ENCODE peak calls at places on chromosomes 5 and 9, in nine cellular contexts. O is Karpas-422; C is fibroblast of lung; Y is CD8-positive, alpha-beta T cell; W is aorta; K is effector memory CD4-positive, alpha-beta T cell; N is cardiac muscle cell; E is psoas muscle; V is lung. Q is an unnamed sample. For H3K27me3 and H3K4me1, the result is how much of the 10 kb centered on the place peaks cover.

GRCh38 chr9:85647571-85647970 is 94.2 kb downstream of the AGTPBP1 start:
- DNase-seq in W (no peak), O (peak), C (no peak), K (no peak), Y (no peak), V (no peak), N (no peak), E (no peak), Q (no peak)

GRCh38 chr9:126703330-126704156 is 89.8 kb downstream of the LMX1B start:
- DNase-seq in N (no peak), C (no peak), K (no peak), Y (no peak), W (peak), O (no peak), V (no peak), E (no peak), Q (no peak)

GRCh38 chr5:54821445-54822330 is 163.7 kb downstream of the ESM1 start:
- DNase-seq in O (no peak), V (no peak), Y (no peak), K (no peak), C (no peak), N (no peak), E (no peak), W (no peak), Q (no peak)

GRCh38 chr9:110714314-110714713 is 45.7 kb downstream of the MUSK start:
- DNase-seq in C (peak), W (no peak), V (no peak), K (no peak), O (no peak), Y (no peak), E (no peak), N (no peak), Q (no peak)

GRCh38 chr9:7177383-7177782 is 419.6 kb downstream of the KDM4C start:
- DNase-seq in Y (no peak), N (no peak), W (no peak), E (no peak), C (no peak), V (no peak), O (no peak), K (no peak), Q (no peak)

GRCh38 chr9:72635197-72635596 is 113.8 kb downstream of the TMC1 start:
- DNase-seq in V (no peak), K (no peak), E (no peak), W (no peak), C (no peak), N (peak), O (no peak), Y (no peak), Q (no peak)

GRCh38 chr9:124291801-124292396 is 34.1 kb downstream of the NEK6 start:
- DNase-seq in W (no peak), C (no peak), O (no peak), K (no peak), Y (no peak), V (no peak), N (no peak), E (no peak), Q (no peak)

GRCh38 chr5:115895821-115896220 is 54.1 kb downstream of the AP3S1 start:
- DNase-seq in E (no peak), O (no peak), C (peak), N (no peak), K (no peak), W (no peak), V (no peak), Y (no peak), Q (no peak)

GRCh38 chr5:51380603-51381207 is 2.5 kb upstream of the ISL1 start:
- DNase-seq in W (no peak), E (no peak), K (no peak), Y (no peak), N (peak), C (peak), V (no peak), O (peak), Q (no peak)

GRCh38 chr5:3311443-3311842 is 284.2 kb upstream of the IRX1 start:
- DNase-seq in Y (no peak), C (no peak), O (no peak), K (no peak), N (no peak), E (no peak), W (no peak), V (no peak), Q (no peak)

GRCh38 chr9:117868594-117868993 is 164.4 kb downstream of the TLR4 start:
- DNase-seq in E (no peak), O (no peak), C (no peak), V (no peak), W (no peak), K (no peak), N (no peak), Y (no peak), Q (no peak)

GRCh38 chr9:125758986-125759811 is 12.0 kb downstream of the PBX3 start:
- DNase-seq in Y (no peak), N (peak), O (peak), V (no peak), K (no peak), W (no peak), C (no peak), E (no peak), Q (no peak)

GRCh38 chr9:68703672-68704071 is 1.4 kb upstream of the PIP5K1B start:
- DNase-seq in W (no peak), Y (no peak), V (no peak), N (no peak), E (no peak), K (no peak), O (no peak), C (no peak), Q (no peak)
- H3K27me3 ChIP-seq in W (under half), Y (under half), V (under half), N (half or more), E (under half), K (under half), O (under half), C (under half), Q (under half)

GRCh38 chr5:111386832-111387162 is 125.5 kb downstream of the STARD4 start:
- DNase-seq in E (no peak), K (no peak), Y (no peak), V (no peak), N (no peak), O (no peak), C (no peak), W (no peak), Q (no peak)
- H3K4me1 ChIP-seq in E (under half), K (under half), Y (under half), V (under half), N (under half), O (under half), C (under half), W (under half), Q (under half)

DNA sequence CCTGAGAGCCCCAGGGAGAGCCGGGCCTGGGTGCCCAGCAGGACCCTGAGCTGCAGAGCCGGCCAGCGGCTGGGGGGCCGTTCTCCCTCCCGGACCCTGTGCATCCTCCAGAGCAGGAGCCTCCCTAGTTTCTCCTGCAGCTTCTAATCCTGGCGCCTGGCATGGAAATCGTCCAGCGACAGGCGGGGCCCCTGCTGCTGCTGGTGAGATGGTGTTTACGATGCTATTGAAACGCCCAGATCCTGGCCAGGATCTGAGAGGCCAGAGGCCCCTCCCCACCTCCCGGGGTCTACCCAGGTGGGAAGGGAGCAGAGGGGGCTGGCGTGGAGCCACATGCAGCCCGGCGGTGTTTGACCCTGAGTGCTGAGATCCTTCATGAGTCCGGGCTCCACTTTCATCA is 38.2 kb upstream of the CEP72 start:
- DNase-seq in K (no peak), V (no peak), W (no peak), O (no peak), Y (no peak), N (no peak), C (no peak), E (no peak), Q (peak)
- H3K27me3 ChIP-seq in K (under half), V (under half), W (under half), O (under half), Y (under half), N (under half), C (under half), E (under half), Q (under half)

GRCh38 chr5:131763968-131764367 is 32.8 kb downstream of the FNIP1 start:
- DNase-seq in K (no peak), N (no peak), O (no peak), E (no peak), C (no peak), W (no peak), V (no peak), Y (no peak), Q (no peak)

GRCh38 chr5:131766689-131767088 is 30.1 kb downstream of the FNIP1 start:
- DNase-seq in K (no peak), E (no peak), V (no peak), W (no peak), N (peak), O (no peak), Y (no peak), C (no peak), Q (no peak)

GRCh38 chr5:131769337-131769736 is 27.5 kb downstream of the FNIP1 start:
- DNase-seq in O (peak), Y (no peak), W (no peak), N (no peak), C (no peak), V (no peak), K (no peak), E (no peak), Q (no peak)

GRCh38 chr5:131767891-131768290 is 28.9 kb downstream of the FNIP1 start:
- DNase-seq in C (no peak), O (no peak), Y (no peak), V (no peak), N (no peak), W (no peak), K (no peak), E (no peak), Q (no peak)

GRCh38 chr5:131765261-131765660 is 31.6 kb downstream of the FNIP1 start:
- DNase-seq in K (no peak), N (no peak), W (no peak), E (no peak), V (no peak), C (no peak), O (no peak), Y (no peak), Q (no peak)
- H3K4me1 ChIP-seq in K (under half), N (under half), W (under half), E (under half), V (under half), C (under half), O (under half), Y (under half), Q (under half)